ENCODE peak calls at places on chromosomes 5 and 9, in nine cellular contexts. M is effector CD4-positive, alpha-beta T cell; Q is activated CD4-positive, alpha-beta T cell treated with anti-CD3 and anti-CD28 coated beads for 24 hours; Y is GM10248; T is stimulated activated CD4-positive, alpha-beta T cell treated with anti-CD3 and anti-CD28 coated beads, Interleukin-12 subunit alpha, Interleukin-12 subunit beta, amount 100 ng/mL, for 4 hours; N is activated effector memory CD4-positive, alpha-beta T cell treated with anti-CD3 and anti-CD28 coated beads, Interleukin-2, amount 50 U/mL, for 16 hours; Z is hippocampal formation; K is nephron progenitor cell; U is amygdala. V is an unnamed sample.

GRCh38 chr9:83070257-83070656 is 7.3 kb upstream of the RASEF start:
- DNase-seq in M (no peak), Q (no peak), Y (no peak), T (no peak), N (no peak), Z (no peak), K (no peak), U (no peak), V (no peak)

GRCh38 chr9:127974769-127975261 is 6.0 kb downstream of the EEIG1 start:
- DNase-seq in M (no peak), Q (no peak), Y (no peak), T (no peak), N (no peak), Z (no peak), K (no peak), U (no peak), V (no peak)

GRCh38 chr9:107174441-107174840 is 108.6 kb upstream of the RAD23B start:
- DNase-seq in M (no peak), Q (no peak), Y (no peak), T (no peak), N (no peak), Z (no peak), K (no peak), U (no peak), V (no peak)

GRCh38 chr9:72424131-72424530 is 59.1 kb upstream of the ZFAND5 start:
- DNase-seq in M (no peak), Q (no peak), Y (no peak), T (no peak), N (no peak), Z (no peak), K (no peak), U (no peak), V (no peak)

GRCh38 chr9:137127301-137128157 is 11.4 kb upstream of the GRIN1 start:
- DNase-seq in M (peak; percentile 18), Q (no peak), Y (peak; percentile 64), T (no peak), N (peak; percentile 70), Z (no peak), K (no peak), U (no peak), V (no peak)

GRCh38 chr9:26357803-26358339 is 534.7 kb downstream of the CAAP1 start:
- DNase-seq in M (no peak), Q (no peak), Y (no peak), T (no peak), N (no peak), Z (no peak), K (no peak), U (no peak), V (no peak)

GRCh38 chr9:34630402-34631154 is 1.7 kb upstream of the ARID3C start:
- DNase-seq in M (no peak), Q (no peak), Y (no peak), T (no peak), N (no peak), Z (no peak), K (no peak), U (no peak), V (no peak)

GRCh38 chr5:173911623-173912022 is 23.5 kb downstream of the CPEB4 start:
- DNase-seq in M (no peak), Q (no peak), Y (no peak), T (no peak), N (no peak), Z (no peak), K (peak; percentile 5), U (no peak), V (no peak)

GRCh38 chr5:160369990-160370712 is at the start of gene C1QTNF2:
- DNase-seq in M (no peak), Q (no peak), Y (no peak), T (no peak), N (no peak), Z (peak; percentile 32), K (peak; percentile 68), U (peak; percentile 7), V (no peak)

GRCh38 chr5:156391139-156391538 is 64.2 kb downstream of the SGCD start:
- DNase-seq in M (no peak), Q (no peak), Y (no peak), T (no peak), N (no peak), Z (no peak), K (no peak), U (no peak), V (no peak)

GRCh38 chr9:91951944-91952520 is 2.0 kb upstream of the ROR2 start:
- DNase-seq in M (no peak), Q (no peak), Y (no peak), T (no peak), N (no peak), Z (no peak), K (no peak), U (no peak), V (no peak)

GRCh38 chr9:123725389-123725788 is 204.5 kb downstream of the DENND1A start:
- DNase-seq in M (no peak), Q (no peak), Y (no peak), T (no peak), N (no peak), Z (peak; percentile 30), K (peak; percentile 39), U (no peak), V (no peak)

GRCh38 chr9:76905984-76906861 is at the start of gene PRUNE2:
- DNase-seq in M (no peak), Q (no peak), Y (peak; percentile 39), T (no peak), N (no peak), Z (peak; percentile 74), K (peak; percentile 93), U (peak; percentile 37), V (peak; percentile 25)

GRCh38 chr9:131126059-131126426 is 657 bp downstream of the NUP214 start:
- DNase-seq in M (no peak), Q (no peak), Y (no peak), T (no peak), N (no peak), Z (no peak), K (no peak), U (no peak), V (no peak)

GRCh38 chr9:74838351-74838750 is 49.4 kb downstream of the TRPM6 start:
- DNase-seq in M (no peak), Q (no peak), Y (no peak), T (no peak), N (no peak), Z (no peak), K (no peak), U (no peak), V (no peak)

GRCh38 chr5:157217289-157218024 is 36.8 kb downstream of the ITK start:
- DNase-seq in M (peak; percentile 51), Q (no peak), Y (no peak), T (peak; percentile 53), N (peak; percentile 88), Z (no peak), K (no peak), U (no peak), V (no peak)

GRCh38 chr5:177500685-177501522 is 3.5 kb upstream of the PDLIM7 start:
- DNase-seq in M (peak; percentile 86), Q (peak; percentile 89), Y (peak; percentile 73), T (peak; percentile 91), N (peak; percentile 95), Z (peak; percentile 78), K (peak; percentile 98), U (peak; percentile 57), V (peak; percentile 65)

GRCh38 chr9:3087697-3088096 is 243.8 kb upstream of the PUM3 start:
- DNase-seq in M (no peak), Q (no peak), Y (no peak), T (no peak), N (no peak), Z (no peak), K (no peak), U (no peak), V (no peak)

GRCh38 chr9:35903049-35903448 is 3.0 kb upstream of the HRCT1 start:
- DNase-seq in M (no peak), Q (peak; percentile 28), Y (peak; percentile 74), T (no peak), N (no peak), Z (no peak), K (no peak), U (no peak), V (no peak)

GRCh38 chr5:74464512-74465209 is 175.9 kb downstream of the ENC1 start:
- DNase-seq in M (no peak), Q (no peak), Y (no peak), T (no peak), N (no peak), Z (no peak), K (no peak), U (no peak), V (no peak)

V was measured in GM12891.